ENCODE peak calls at places on chromosomes 12 and 14, in four cellular contexts. One of them, this sample, is unnamed.
A peak's percentile ranks its signal among the peaks of the same experiment; 100 is the strongest.

GRCh38 chr14:105861985-105862465 is 335.6 kb downstream of the TMEM121 start:
- DNase-seq in adrenal gland: no peak
- DNase-seq in heart right ventricle: no peak
- DNase-seq in pancreas: no peak
- DNase-seq in this sample: no peak

GRCh38 chr14:104209985-104210520 is 71.7 kb downstream of the KIF26A start:
- DNase-seq in heart right ventricle: no peak
- DNase-seq in adrenal gland: no peak
- DNase-seq in pancreas: no peak
- DNase-seq in this sample: no peak

GRCh38 chr14:91511014-91511466 is 930 bp upstream of the PPP4R3A start:
- DNase-seq in heart right ventricle: no peak
- DNase-seq in pancreas: no peak
- DNase-seq in adrenal gland: no peak
- DNase-seq in this sample: peak; percentile 31

GRCh38 chr14:69670093-69670492 is 58.7 kb downstream of the SUSD6 start:
- DNase-seq in heart right ventricle: no peak
- DNase-seq in adrenal gland: no peak
- DNase-seq in pancreas: no peak
- DNase-seq in this sample: no peak

GRCh38 chr12:63822352-63822751 is 22.1 kb upstream of the SRGAP1 start:
- DNase-seq in pancreas: no peak
- DNase-seq in adrenal gland: no peak
- DNase-seq in heart right ventricle: no peak
- DNase-seq in this sample: peak; percentile 75

GRCh38 chr12:120252071-120252906 is 13.2 kb downstream of the PXN start:
- DNase-seq in pancreas: no peak
- DNase-seq in adrenal gland: no peak
- DNase-seq in heart right ventricle: no peak
- DNase-seq in this sample: no peak

GRCh38 chr12:123513805-123514204 is 19.7 kb downstream of the RILPL1 start:
- DNase-seq in heart right ventricle: no peak
- DNase-seq in adrenal gland: no peak
- DNase-seq in pancreas: no peak
- DNase-seq in this sample: no peak

GRCh38 chr12:49482095-49483051 is 56.5 kb upstream of the KCNH3 start:
- DNase-seq in pancreas: no peak
- DNase-seq in heart right ventricle: no peak
- DNase-seq in adrenal gland: no peak
- DNase-seq in this sample: peak; percentile 84

GRCh38 chr12:62260733-62261683 is 804 bp downstream of the USP15 start:
- DNase-seq in heart right ventricle: peak; percentile 17
- DNase-seq in adrenal gland: no peak
- DNase-seq in pancreas: no peak
- DNase-seq in this sample: peak; percentile 61

GRCh38 chr12:94263011-94263786 is 114.8 kb downstream of the PLXNC1 start:
- DNase-seq in adrenal gland: peak; percentile 37
- DNase-seq in pancreas: no peak
- DNase-seq in heart right ventricle: no peak
- DNase-seq in this sample: no peak

GRCh38 chr12:4800555-4800954 is 80.4 kb downstream of the GALNT8 start:
- DNase-seq in pancreas: no peak
- DNase-seq in adrenal gland: no peak
- DNase-seq in heart right ventricle: no peak
- DNase-seq in this sample: no peak

GRCh38 chr12:52235001-52235760 is 2.1 kb downstream of the KRT7 start:
- DNase-seq in pancreas: peak; percentile 37
- DNase-seq in adrenal gland: peak; percentile 10
- DNase-seq in heart right ventricle: no peak
- DNase-seq in this sample: no peak

GRCh38 chr14:69571879-69572633 is 2.6 kb downstream of the CCDC177 start:
- DNase-seq in adrenal gland: no peak
- DNase-seq in heart right ventricle: no peak
- DNase-seq in pancreas: peak; percentile 42
- DNase-seq in this sample: peak; percentile 44

GRCh38 chr12:62778187-62778586 is 156.8 kb downstream of the PPM1H start:
- DNase-seq in adrenal gland: no peak
- DNase-seq in heart right ventricle: no peak
- DNase-seq in pancreas: no peak
- DNase-seq in this sample: no peak

GRCh38 chr14:96889091-96889490 is 91.9 kb downstream of the VRK1 start:
- DNase-seq in pancreas: no peak
- DNase-seq in adrenal gland: no peak
- DNase-seq in heart right ventricle: no peak
- DNase-seq in this sample: no peak

GRCh38 chr12:60106207-60106606 is 510.4 kb downstream of the SLC16A7 start:
- DNase-seq in heart right ventricle: no peak
- DNase-seq in adrenal gland: no peak
- DNase-seq in pancreas: no peak
- DNase-seq in this sample: peak; percentile 44

GRCh38 chr14:88793259-88793625 is 489 bp upstream of the EML5 start:
- DNase-seq in heart right ventricle: no peak
- DNase-seq in adrenal gland: peak; percentile 31
- DNase-seq in pancreas: no peak
- DNase-seq in this sample: no peak

GRCh38 chr14:88792572-88793258 is at the start of gene EML5:
- DNase-seq in heart right ventricle: peak; percentile 68
- DNase-seq in adrenal gland: peak; percentile 89
- DNase-seq in pancreas: peak; percentile 93
- DNase-seq in this sample: peak; percentile 48

GRCh38 chr14:88790501-88791251 is 2.1 kb downstream of the EML5 start:
- DNase-seq in pancreas: no peak
- DNase-seq in heart right ventricle: no peak
- DNase-seq in adrenal gland: no peak
- DNase-seq in this sample: no peak

GRCh38 chr14:88791629-88792571 is 853 bp downstream of the EML5 start:
- DNase-seq in adrenal gland: peak; percentile 49
- DNase-seq in pancreas: peak; percentile 39
- DNase-seq in heart right ventricle: no peak
- DNase-seq in this sample: no peak

GRCh38 chr14:88791252-88791621 is 1.5 kb downstream of the EML5 start:
- DNase-seq in adrenal gland: no peak
- DNase-seq in heart right ventricle: no peak
- DNase-seq in pancreas: no peak
- DNase-seq in this sample: no peak
- H3K4me3 ChIP-seq in adrenal gland: no peak overlapping the region
- H3K4me3 ChIP-seq in heart right ventricle: no peak overlapping the region
- H3K4me3 ChIP-seq in pancreas: no peak overlapping the region
- H3K4me3 ChIP-seq in this sample: no peak overlapping the region

DNA sequence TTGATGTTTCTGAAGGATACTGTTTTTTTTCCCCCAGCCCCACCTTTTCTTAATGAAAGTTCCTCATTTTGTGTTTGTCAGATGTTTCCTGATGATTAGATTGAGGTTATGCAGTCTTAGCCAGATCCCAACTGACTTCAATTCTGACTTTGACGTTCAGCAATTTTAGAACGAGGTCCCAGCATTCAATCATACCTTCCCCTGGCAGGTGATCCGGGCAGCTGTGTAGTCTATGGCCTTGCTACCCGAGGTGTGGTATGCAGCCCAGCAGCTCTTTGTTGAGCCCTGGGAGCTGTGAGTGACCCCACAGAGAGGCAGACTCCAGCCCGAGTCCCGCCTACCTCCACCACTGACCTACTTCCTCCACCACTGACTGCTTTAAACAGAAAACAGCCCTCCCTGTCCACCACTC is 82.7 kb downstream of the LGMN start:
- DNase-seq in heart right ventricle: no peak
- DNase-seq in pancreas: no peak
- DNase-seq in adrenal gland: no peak
- DNase-seq in this sample: no peak
- H3K36me3 ChIP-seq in heart right ventricle: peaks cover 40% of the 10 kb centered on the region
- H3K36me3 ChIP-seq in pancreas: no peaks in the 10 kb centered on the region
- H3K36me3 ChIP-seq in adrenal gland: no peaks in the 10 kb centered on the region
- H3K36me3 ChIP-seq in this sample: no peaks in the 10 kb centered on the region

GRCh38 chr14:70827366-70828151 is 18.2 kb upstream of the MAP3K9 start:
- DNase-seq in adrenal gland: no peak
- DNase-seq in heart right ventricle: no peak
- DNase-seq in pancreas: no peak
- DNase-seq in this sample: peak; percentile 44
- TF ChIP-seq CTCF in adrenal gland: no peak
- TF ChIP-seq CTCF in heart right ventricle: no peak
- TF ChIP-seq CTCF in pancreas: no peak
- TF ChIP-seq CTCF in this sample: no peak

DNA sequence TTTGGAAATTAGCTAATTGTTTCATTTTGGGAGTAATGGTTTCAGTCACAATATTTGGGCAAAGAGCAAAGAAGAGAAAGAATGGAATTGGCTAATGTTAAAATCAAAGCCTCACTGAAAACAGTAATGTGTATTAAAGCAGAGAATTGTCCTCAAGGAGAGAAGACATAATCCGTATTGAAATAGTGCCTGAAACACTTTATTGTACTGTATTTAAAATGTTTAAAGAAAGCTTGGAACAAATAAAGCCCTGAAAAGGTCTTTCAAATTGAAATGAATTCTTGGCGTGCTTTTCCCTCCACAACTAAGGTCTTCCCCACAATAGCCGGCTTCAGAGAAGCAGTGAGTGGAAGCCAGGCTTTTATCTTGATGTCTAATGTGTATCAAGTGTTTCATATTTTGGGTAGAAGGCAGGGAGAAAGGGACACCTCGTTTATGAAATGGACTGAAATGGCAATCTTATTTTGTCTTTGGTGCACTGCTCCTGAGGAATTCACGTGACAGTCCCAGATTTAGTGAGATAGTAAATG is 212.9 kb upstream of the CRY1 start:
- DNase-seq in pancreas: no peak
- DNase-seq in adrenal gland: no peak
- DNase-seq in heart right ventricle: no peak
- DNase-seq in this sample: no peak
- H3K4me3 ChIP-seq in pancreas: no peak overlapping the region
- H3K4me3 ChIP-seq in adrenal gland: no peak overlapping the region
- H3K4me3 ChIP-seq in heart right ventricle: no peak overlapping the region
- H3K4me3 ChIP-seq in this sample: no peak overlapping the region

This sample was measured in bronchial epithelial cell.